ENCODE peak calls at places on chromosomes 6 and 20, in six cellular contexts. B, M, J, U, Z and K are unnamed samples.

GRCh38 chr6:132412656-132413500 is 11.6 kb upstream of the MOXD1 start:
- DNase-seq in B (no peak), M (no peak), J (no peak), U (no peak), Z (no peak), K (no peak)

GRCh38 chr6:113908801-113909200 is 51.7 kb downstream of the MARCKS start:
- DNase-seq in B (no peak), M (no peak), J (no peak), U (no peak), Z (no peak), K (no peak)

GRCh38 chr20:23212011-23212410 is 125.9 kb upstream of the CD93 start:
- DNase-seq in B (no peak), M (no peak), J (no peak), U (no peak), Z (no peak), K (no peak)

GRCh38 chr20:22373164-22373895 is 211.0 kb downstream of the FOXA2 start:
- DNase-seq in B (no peak), M (no peak), J (no peak), U (no peak), Z (no peak), K (no peak)

GRCh38 chr6:52341861-52342260 is 20.1 kb upstream of the PAQR8 start:
- DNase-seq in B (no peak), M (no peak), J (no peak), U (no peak), Z (no peak), K (no peak)

GRCh38 chr20:34522969-34523871 is 7.0 kb downstream of the DYNLRB1 start:
- DNase-seq in B (no peak), M (peak), J (peak), U (peak), Z (peak), K (peak)

GRCh38 chr20:19867074-19867473 is 109.0 kb downstream of the RIN2 start:
- DNase-seq in B (no peak), M (no peak), J (peak), U (no peak), Z (no peak), K (no peak)

GRCh38 chr6:121594053-121594452 is 158.6 kb downstream of the GJA1 start:
- DNase-seq in B (no peak), M (no peak), J (no peak), U (no peak), Z (no peak), K (no peak)

GRCh38 chr20:39874049-39874893 is 814.8 kb downstream of the MAFB start:
- DNase-seq in B (peak), M (no peak), J (peak), U (peak), Z (peak), K (peak)

GRCh38 chr6:116557863-116558262 is 4.3 kb downstream of the CALHM4 start:
- DNase-seq in B (no peak), M (no peak), J (peak), U (no peak), Z (no peak), K (peak)

GRCh38 chr20:20603339-20603990 is 109.0 kb downstream of the RALGAPA2 start:
- DNase-seq in B (no peak), M (no peak), J (no peak), U (peak), Z (peak), K (peak)

GRCh38 chr6:79841577-79842381 is 105.6 kb downstream of the ELOVL4 start:
- DNase-seq in B (no peak), M (no peak), J (no peak), U (peak), Z (no peak), K (peak)

GRCh38 chr20:17442588-17442987 is 88.6 kb downstream of the BFSP1 start:
- DNase-seq in B (no peak), M (no peak), J (no peak), U (peak), Z (no peak), K (peak)

GRCh38 chr20:58417418-58417817 is 28.4 kb downstream of the VAPB start:
- DNase-seq in B (no peak), M (no peak), J (no peak), U (no peak), Z (no peak), K (no peak)

GRCh38 chr6:21033575-21034026 is 499.3 kb downstream of the CDKAL1 start:
- DNase-seq in B (no peak), M (no peak), J (peak), U (no peak), Z (no peak), K (no peak)

GRCh38 chr6:1604347-1604990 is 5.2 kb upstream of the FOXC1 start:
- DNase-seq in B (peak), M (peak), J (peak), U (peak), Z (peak), K (peak)